ENCODE peak calls at places on chromosomes 11 and 22, in four cellular contexts. Y is NCI-H2029, I is IMR-90, J is progenitor cell of endocrine pancreas. F is an unnamed sample.

GRCh38 chr11:58788355-58789023 is 56.0 kb downstream of the GLYATL2 start:
- DNase-seq in Y (peak; percentile 30), I (peak; percentile 61), J (no peak), F (peak; percentile 80)

GRCh38 chr11:808427-809286 is 1.1 kb upstream of the RPLP2 start:
- DNase-seq in Y (no peak), I (no peak), J (no peak), F (peak; percentile 81)

GRCh38 chr11:113532697-113533424 is 57.7 kb upstream of the DRD2 start:
- DNase-seq in Y (peak; percentile 47), I (peak; percentile 71), J (peak; percentile 62), F (peak; percentile 80)

GRCh38 chr11:129436573-129436972 is 60.9 kb downstream of the BARX2 start:
- DNase-seq in Y (no peak), I (no peak), J (no peak), F (no peak)

GRCh38 chr11:31810779-31811647 is at the start of gene PAX6:
- DNase-seq in Y (peak; percentile 56), I (peak; percentile 19), J (no peak), F (peak; percentile 97)

GRCh38 chr11:73343076-73343833 is 32.9 kb upstream of the RELT start:
- DNase-seq in Y (no peak), I (no peak), J (no peak), F (no peak)

GRCh38 chr22:30453731-30454510 is 17.9 kb downstream of the SEC14L3 start:
- DNase-seq in Y (peak; percentile 69), I (no peak), J (no peak), F (peak; percentile 21)

GRCh38 chr11:11988099-11988651 is 20.3 kb downstream of the DKK3 start:
- DNase-seq in Y (no peak), I (peak; percentile 87), J (no peak), F (peak; percentile 87)

GRCh38 chr11:118491041-118491440 is 36.2 kb upstream of the TTC36 start:
- DNase-seq in Y (no peak), I (no peak), J (no peak), F (no peak)

GRCh38 chr11:1876361-1877063 is 15.2 kb downstream of the PRR33 start:
- DNase-seq in Y (no peak), I (no peak), J (peak; percentile 56), F (peak; percentile 47)

GRCh38 chr11:36002196-36002595 is 58.3 kb downstream of the LDLRAD3 start:
- DNase-seq in Y (peak; percentile 7), I (no peak), J (no peak), F (peak; percentile 19)

GRCh38 chr11:75099635-75100034 is 3.0 kb upstream of the OR2AT4 start:
- DNase-seq in Y (no peak), I (no peak), J (no peak), F (no peak)

GRCh38 chr11:125410091-125410490 is 86.0 kb downstream of the FEZ1 start:
- DNase-seq in Y (no peak), I (no peak), J (no peak), F (peak; percentile 78)

GRCh38 chr22:37259540-37260029 is 15.5 kb upstream of the RAC2 start:
- DNase-seq in Y (no peak), I (peak; percentile 61), J (no peak), F (peak; percentile 62)

GRCh38 chr11:83115551-83115950 is 41.4 kb upstream of the PCF11 start:
- DNase-seq in Y (no peak), I (no peak), J (no peak), F (no peak)

GRCh38 chr11:70517996-70518907 is 119.9 kb downstream of the CTTN start:
- DNase-seq in Y (no peak), I (peak; percentile 64), J (no peak), F (peak; percentile 92)

GRCh38 chr11:8814209-8814922 is 96.6 kb upstream of the AKIP1 start:
- DNase-seq in Y (no peak), I (no peak), J (no peak), F (peak; percentile 86)

GRCh38 chr22:45620707-45621106 is 50.9 kb upstream of the ATXN10 start:
- DNase-seq in Y (no peak), I (no peak), J (no peak), F (no peak)

GRCh38 chr11:73401924-73402833 is 26.0 kb downstream of the RELT start:
- DNase-seq in Y (no peak), I (no peak), J (no peak), F (no peak)

GRCh38 chr11:105588001-105588400 is 21.9 kb upstream of the GRIA4 start:
- DNase-seq in Y (no peak), I (peak; percentile 83), J (no peak), F (peak; percentile 4)

GRCh38 chr11:61509058-61510029 is 795 bp downstream of the LRRC10B start:
- DNase-seq in Y (peak; percentile 83), I (peak; percentile 69), J (peak; percentile 66), F (peak; percentile 58)

GRCh38 chr11:86688398-86689179 is 16.2 kb upstream of the ME3 start:
- DNase-seq in Y (no peak), I (peak; percentile 91), J (no peak), F (peak; percentile 66)

GRCh38 chr22:31983911-31984661 is 39.8 kb downstream of the YWHAH start:
- DNase-seq in Y (no peak), I (no peak), J (no peak), F (no peak)

GRCh38 chr11:92246637-92247036 is 22.0 kb downstream of the FAT3 start:
- DNase-seq in Y (no peak), I (no peak), J (no peak), F (no peak)

GRCh38 chr11:63012450-63013238 is 3.0 kb downstream of the SLC22A8 start:
- DNase-seq in Y (no peak), I (no peak), J (no peak), F (no peak)

F was measured in RPMI7951.